ENCODE peak calls at places on chromosomes 16 and 17, in four cellular contexts. One of them, this sample, is unnamed.

GRCh38 chr17:43917348-43918025 is 10.2 kb upstream of the MPP2 start:
- DNase-seq in aorta: peak; percentile 88
- DNase-seq in stimulated activated CD4-positive, alpha-beta T cell treated with anti-CD3 and anti-CD28 coated beads, Interleukin-1b, Interleukin-23, amount 100 ng/mL, for 1 hour: no peak
- DNase-seq in cerebellum: no peak
- DNase-seq in this sample: peak; percentile 51

GRCh38 chr17:4480929-4481898 is 17.5 kb upstream of the SPNS2 start:
- DNase-seq in stimulated activated CD4-positive, alpha-beta T cell treated with anti-CD3 and anti-CD28 coated beads, Interleukin-1b, Interleukin-23, amount 100 ng/mL, for 1 hour: no peak
- DNase-seq in aorta: no peak
- DNase-seq in cerebellum: no peak
- DNase-seq in this sample: peak; percentile 30

GRCh38 chr17:75776399-75777242 is 8.0 kb upstream of the UNK start:
- DNase-seq in cerebellum: no peak
- DNase-seq in stimulated activated CD4-positive, alpha-beta T cell treated with anti-CD3 and anti-CD28 coated beads, Interleukin-1b, Interleukin-23, amount 100 ng/mL, for 1 hour: no peak
- DNase-seq in aorta: peak; percentile 16
- DNase-seq in this sample: no peak

GRCh38 chr16:30163538-30163937 is 19.9 kb upstream of the CORO1A start:
- DNase-seq in cerebellum: no peak
- DNase-seq in stimulated activated CD4-positive, alpha-beta T cell treated with anti-CD3 and anti-CD28 coated beads, Interleukin-1b, Interleukin-23, amount 100 ng/mL, for 1 hour: no peak
- DNase-seq in aorta: no peak
- DNase-seq in this sample: no peak

GRCh38 chr17:73007447-73007846 is 85.0 kb downstream of the SLC39A11 start:
- DNase-seq in stimulated activated CD4-positive, alpha-beta T cell treated with anti-CD3 and anti-CD28 coated beads, Interleukin-1b, Interleukin-23, amount 100 ng/mL, for 1 hour: no peak
- DNase-seq in aorta: no peak
- DNase-seq in cerebellum: no peak
- DNase-seq in this sample: no peak

GRCh38 chr16:11903906-11904305 is 11.8 kb downstream of the GSPT1 start:
- DNase-seq in stimulated activated CD4-positive, alpha-beta T cell treated with anti-CD3 and anti-CD28 coated beads, Interleukin-1b, Interleukin-23, amount 100 ng/mL, for 1 hour: no peak
- DNase-seq in aorta: no peak
- DNase-seq in cerebellum: no peak
- DNase-seq in this sample: no peak

GRCh38 chr16:16073884-16074781 is 124.7 kb downstream of the ABCC1 start:
- DNase-seq in aorta: no peak
- DNase-seq in cerebellum: no peak
- DNase-seq in stimulated activated CD4-positive, alpha-beta T cell treated with anti-CD3 and anti-CD28 coated beads, Interleukin-1b, Interleukin-23, amount 100 ng/mL, for 1 hour: no peak
- DNase-seq in this sample: no peak

GRCh38 chr17:2782030-2782429 is 14.2 kb upstream of the RAP1GAP2 start:
- DNase-seq in cerebellum: no peak
- DNase-seq in aorta: no peak
- DNase-seq in stimulated activated CD4-positive, alpha-beta T cell treated with anti-CD3 and anti-CD28 coated beads, Interleukin-1b, Interleukin-23, amount 100 ng/mL, for 1 hour: no peak
- DNase-seq in this sample: no peak

GRCh38 chr17:73952136-73952497 is 251.4 kb upstream of the RPL38 start:
- DNase-seq in stimulated activated CD4-positive, alpha-beta T cell treated with anti-CD3 and anti-CD28 coated beads, Interleukin-1b, Interleukin-23, amount 100 ng/mL, for 1 hour: no peak
- DNase-seq in aorta: no peak
- DNase-seq in cerebellum: peak; percentile 14
- DNase-seq in this sample: no peak

GRCh38 chr16:66389256-66390175 is 23.0 kb downstream of the CDH5 start:
- DNase-seq in stimulated activated CD4-positive, alpha-beta T cell treated with anti-CD3 and anti-CD28 coated beads, Interleukin-1b, Interleukin-23, amount 100 ng/mL, for 1 hour: no peak
- DNase-seq in cerebellum: no peak
- DNase-seq in aorta: no peak
- DNase-seq in this sample: no peak

GRCh38 chr17:59361386-59361785 is 29.9 kb downstream of the YPEL2 start:
- DNase-seq in aorta: no peak
- DNase-seq in cerebellum: no peak
- DNase-seq in stimulated activated CD4-positive, alpha-beta T cell treated with anti-CD3 and anti-CD28 coated beads, Interleukin-1b, Interleukin-23, amount 100 ng/mL, for 1 hour: no peak
- DNase-seq in this sample: no peak

GRCh38 chr17:4166419-4166818 is 23.4 kb downstream of the CYB5D2 start:
- DNase-seq in aorta: no peak
- DNase-seq in cerebellum: no peak
- DNase-seq in stimulated activated CD4-positive, alpha-beta T cell treated with anti-CD3 and anti-CD28 coated beads, Interleukin-1b, Interleukin-23, amount 100 ng/mL, for 1 hour: no peak
- DNase-seq in this sample: no peak

GRCh38 chr16:47927330-47927729 is 228.5 kb downstream of the ABCC12 start:
- DNase-seq in stimulated activated CD4-positive, alpha-beta T cell treated with anti-CD3 and anti-CD28 coated beads, Interleukin-1b, Interleukin-23, amount 100 ng/mL, for 1 hour: no peak
- DNase-seq in aorta: no peak
- DNase-seq in cerebellum: no peak
- DNase-seq in this sample: no peak

GRCh38 chr16:1899641-1900451 is 18.4 kb downstream of the HS3ST6 start:
- DNase-seq in stimulated activated CD4-positive, alpha-beta T cell treated with anti-CD3 and anti-CD28 coated beads, Interleukin-1b, Interleukin-23, amount 100 ng/mL, for 1 hour: no peak
- DNase-seq in aorta: no peak
- DNase-seq in cerebellum: no peak
- DNase-seq in this sample: no peak

GRCh38 chr16:57627184-57627871 is 1.1 kb upstream of the ADGRG1 start:
- DNase-seq in aorta: no peak
- DNase-seq in stimulated activated CD4-positive, alpha-beta T cell treated with anti-CD3 and anti-CD28 coated beads, Interleukin-1b, Interleukin-23, amount 100 ng/mL, for 1 hour: no peak
- DNase-seq in cerebellum: no peak
- DNase-seq in this sample: no peak

GRCh38 chr16:12461201-12461600 is 342.5 kb downstream of the CPPED1 start:
- DNase-seq in stimulated activated CD4-positive, alpha-beta T cell treated with anti-CD3 and anti-CD28 coated beads, Interleukin-1b, Interleukin-23, amount 100 ng/mL, for 1 hour: no peak
- DNase-seq in aorta: no peak
- DNase-seq in cerebellum: no peak
- DNase-seq in this sample: no peak

GRCh38 chr17:76438906-76439305 is 14.0 kb downstream of the UBE2O start:
- DNase-seq in cerebellum: no peak
- DNase-seq in aorta: peak; percentile 64
- DNase-seq in stimulated activated CD4-positive, alpha-beta T cell treated with anti-CD3 and anti-CD28 coated beads, Interleukin-1b, Interleukin-23, amount 100 ng/mL, for 1 hour: no peak
- DNase-seq in this sample: no peak

This sample was measured in left cardiac atrium.